ENCODE peak calls at places on chromosomes 13 and 19, in eight cellular contexts. W is NCI-H510A; Y is stimulated activated CD8-positive, alpha-beta memory T cell treated with anti-CD3 and anti-CD28 coated beads, Interleukin-7, amount 100 ng/mL, for 1 hour; I is T-helper 2 cell; Q is erythroblast; E is Calu3; R is stimulated activated CD4-positive, alpha-beta T cell treated with anti-CD3 and anti-CD28 coated beads, Interleukin-15, amount 100 ng/mL, for 1 hour; H is stimulated activated naive CD4-positive, alpha-beta T cell. U is an unnamed sample.
A peak's percentile ranks its signal among the peaks of the same experiment; 100 is the strongest.

GRCh38 chr19:6509118-6509971 is 7.2 kb upstream of the TUBB4A start:
- DNase-seq in W (no peak), Y (no peak), I (no peak), Q (no peak), E (no peak), R (no peak), H (no peak), U (no peak)

GRCh38 chr13:99265823-99266426 is 7.7 kb upstream of the GPR18 start:
- DNase-seq in W (peak; percentile 1), Y (no peak), I (no peak), Q (peak; percentile 80), E (no peak), R (no peak), H (no peak), U (no peak)

GRCh38 chr19:7355151-7355845 is 6.6 kb downstream of the ARHGEF18 start:
- DNase-seq in W (no peak), Y (no peak), I (no peak), Q (no peak), E (no peak), R (no peak), H (no peak), U (no peak)

GRCh38 chr13:110327036-110327790 is 20.1 kb downstream of the COL4A2 start:
- DNase-seq in W (no peak), Y (no peak), I (no peak), Q (no peak), E (no peak), R (no peak), H (no peak), U (no peak)

GRCh38 chr19:18558202-18558555 is 509 bp downstream of the KXD1 start:
- DNase-seq in W (no peak), Y (no peak), I (no peak), Q (peak; percentile 61), E (no peak), R (no peak), H (no peak), U (no peak)

GRCh38 chr19:40245506-40246128 is 19.1 kb upstream of the CCNP start:
- DNase-seq in W (no peak), Y (no peak), I (no peak), Q (no peak), E (no peak), R (no peak), H (no peak), U (no peak)

GRCh38 chr19:6521718-6522646 is 8.8 kb upstream of the TNFSF9 start:
- DNase-seq in W (no peak), Y (peak; percentile 44), I (no peak), Q (no peak), E (no peak), R (no peak), H (no peak), U (peak; percentile 60)

GRCh38 chr19:16384688-16385087 is 60.1 kb downstream of the KLF2 start:
- DNase-seq in W (no peak), Y (no peak), I (no peak), Q (no peak), E (no peak), R (no peak), H (no peak), U (no peak)

GRCh38 chr13:97058417-97058816 is 64.1 kb upstream of the OXGR1 start:
- DNase-seq in W (no peak), Y (no peak), I (no peak), Q (no peak), E (no peak), R (no peak), H (no peak), U (no peak)

GRCh38 chr13:29993716-29994488 is 143.5 kb upstream of the UBL3 start:
- DNase-seq in W (no peak), Y (no peak), I (no peak), Q (no peak), E (no peak), R (no peak), H (no peak), U (no peak)